ENCODE peak calls at places on chromosomes 6 and 20, in ten cellular contexts. G is transverse colon, K is sigmoid colon, J is GM12892, U is HCT116, P is H1, E is stomach, S is endothelial cell of umbilical vein, Q is GM12891, Z is spleen. B is an unnamed sample.

GRCh38 chr6:74936886-74937285 is 269.0 kb downstream of the COL12A1 start:
- DNase-seq in G (no peak), K (no peak), J (no peak), U (no peak), P (no peak), E (no peak), S (peak; percentile 31), Q (no peak), Z (no peak), B (no peak)

GRCh38 chr6:128731249-128732165 is 151.4 kb upstream of the LAMA2 start:
- DNase-seq in G (no peak), K (no peak), J (no peak), U (peak; percentile 40), P (no peak), E (no peak), S (peak; percentile 69), Q (no peak), Z (no peak), B (no peak)

GRCh38 chr6:125414507-125414906 is 112.7 kb upstream of the HDDC2 start:
- DNase-seq in G (no peak), K (no peak), J (no peak), U (no peak), P (no peak), E (no peak), S (no peak), Q (no peak), Z (no peak), B (no peak)

GRCh38 chr20:7856756-7857155 is 83.5 kb downstream of the HAO1 start:
- DNase-seq in G (no peak), K (no peak), J (no peak), U (no peak), P (no peak), E (no peak), S (peak; percentile 87), Q (no peak), Z (no peak), B (no peak)

GRCh38 chr6:130020106-130020851 is 1.9 kb downstream of the L3MBTL3 start:
- DNase-seq in G (peak; percentile 49), K (peak; percentile 68), J (peak; percentile 27), U (no peak), P (peak; percentile 60), E (peak; percentile 26), S (peak; percentile 43), Q (peak; percentile 32), Z (peak; percentile 91), B (peak; percentile 13)

GRCh38 chr20:50230184-50230583 is 39.6 kb downstream of the CEBPB start:
- DNase-seq in G (no peak), K (no peak), J (no peak), U (no peak), P (no peak), E (no peak), S (no peak), Q (no peak), Z (no peak), B (no peak)

GRCh38 chr6:32664827-32665362 is 1.6 kb downstream of the HLA-DQB1 start:
- DNase-seq in G (peak; percentile 40), K (peak; percentile 72), J (no peak), U (no peak), P (no peak), E (peak; percentile 37), S (no peak), Q (no peak), Z (no peak), B (no peak)

GRCh38 chr6:147695819-147696218 is 187.3 kb downstream of the SAMD5 start:
- DNase-seq in G (no peak), K (no peak), J (no peak), U (no peak), P (no peak), E (no peak), S (no peak), Q (no peak), Z (no peak), B (no peak)

GRCh38 chr6:97703661-97704060 is 420.6 kb upstream of the MMS22L start:
- DNase-seq in G (no peak), K (no peak), J (no peak), U (no peak), P (no peak), E (no peak), S (no peak), Q (no peak), Z (no peak), B (no peak)

GRCh38 chr6:76120302-76120701 is 47.8 kb upstream of the IMPG1 start:
- DNase-seq in G (no peak), K (no peak), J (no peak), U (no peak), P (no peak), E (no peak), S (no peak), Q (no peak), Z (no peak), B (no peak)

GRCh38 chr20:37745553-37745952 is 51.7 kb downstream of the CTNNBL1 start:
- DNase-seq in G (no peak), K (no peak), J (no peak), U (no peak), P (no peak), E (no peak), S (peak; percentile 35), Q (no peak), Z (no peak), B (no peak)

GRCh38 chr6:43076093-43076927 is at the start of gene PTK7:
- DNase-seq in G (no peak), K (no peak), J (no peak), U (no peak), P (peak; percentile 88), E (peak; percentile 48), S (peak; percentile 40), Q (no peak), Z (no peak), B (peak; percentile 70)
- TF ChIP-seq POLR2A in G (no peak), K (no peak), J (no peak), U (no peak), P (no peak), E (no peak), S (no peak), Q (no peak), Z (no peak), B (peak; percentile 30)

DNA sequence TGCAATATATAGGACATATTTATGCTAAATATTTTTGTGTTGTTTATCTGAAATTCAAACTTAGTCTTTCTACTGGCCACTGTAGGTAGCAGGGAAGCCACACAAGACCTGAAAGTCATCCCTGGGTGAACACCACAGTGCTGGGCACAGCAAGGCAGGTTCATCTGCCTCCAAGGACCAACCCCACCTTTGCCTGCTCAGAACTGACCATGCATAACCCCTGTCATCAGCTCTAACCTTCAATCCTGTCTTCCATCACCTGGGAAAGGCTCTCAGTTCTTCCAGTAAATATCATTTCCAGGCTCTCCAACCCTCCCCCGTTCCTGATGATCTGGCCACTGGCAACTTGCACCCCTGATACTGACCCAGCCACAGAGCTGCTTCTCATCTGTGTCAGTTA is 32.7 kb upstream of the CST7 start:
- DNase-seq in G (no peak), K (no peak), J (no peak), U (no peak), P (no peak), E (no peak), S (no peak), Q (no peak), Z (no peak), B (no peak)
- TF ChIP-seq POLR2AphosphoS5 in G (no peak), K (no peak), J (no peak), U (no peak), P (no peak), E (no peak), S (no peak), Q (no peak), Z (no peak), B (no peak)

DNA sequence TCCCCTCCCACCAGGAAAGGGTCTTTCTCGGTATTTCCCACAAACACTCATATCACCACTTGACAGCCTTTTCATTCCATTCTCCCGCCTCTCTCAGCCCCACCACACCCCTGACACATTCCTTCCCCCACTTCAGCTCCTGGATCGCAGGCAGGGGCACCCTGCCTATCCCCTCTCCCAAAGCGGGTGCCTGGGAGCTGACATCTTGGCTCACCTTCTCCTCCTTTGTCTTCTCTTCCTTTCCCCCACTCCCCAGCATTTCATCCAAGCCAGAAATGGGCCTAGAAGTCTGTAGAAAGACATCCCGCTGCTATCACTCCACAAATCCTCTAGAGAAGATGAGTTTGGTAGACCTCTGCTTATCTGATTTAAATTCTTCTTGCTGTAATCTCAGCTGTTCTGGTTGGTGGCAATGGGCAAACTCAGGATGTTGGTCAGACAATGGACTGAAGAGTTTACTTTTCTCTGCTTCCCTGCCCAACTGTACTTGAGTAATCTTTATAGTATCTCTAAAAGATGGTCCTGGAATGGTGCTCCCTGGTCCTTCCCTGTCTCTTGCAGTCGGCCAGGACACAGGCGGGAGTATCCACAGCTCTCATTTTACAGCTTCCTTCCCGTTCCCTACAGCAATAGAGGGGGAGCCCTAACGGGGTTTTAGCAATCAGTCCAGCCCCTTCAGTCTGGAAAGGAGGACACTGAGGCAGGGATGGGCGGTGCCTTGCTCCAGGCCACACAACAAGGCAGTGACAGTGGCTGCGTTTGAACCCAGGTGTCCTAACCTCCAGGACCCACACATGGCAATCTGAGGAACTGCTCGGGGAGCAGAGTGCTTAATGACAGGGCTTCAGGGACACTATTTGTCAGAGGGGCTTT is 9.8 kb upstream of the VEGFA start:
- DNase-seq in G (no peak), K (peak; percentile 36), J (no peak), U (no peak), P (no peak), E (no peak), S (no peak), Q (no peak), Z (peak; percentile 37), B (no peak)
- TF ChIP-seq POLR2A in G (no peak), K (no peak), J (no peak), U (no peak), P (no peak), E (no peak), S (no peak), Q (no peak), Z (no peak), B (no peak)

GRCh38 chr20:19670829-19671228 is 87.2 kb upstream of the RIN2 start:
- DNase-seq in G (no peak), K (no peak), J (no peak), U (no peak), P (no peak), E (no peak), S (no peak), Q (no peak), Z (no peak), B (no peak)

GRCh38 chr20:19673575-19673974 is 84.5 kb upstream of the RIN2 start:
- DNase-seq in G (no peak), K (no peak), J (no peak), U (no peak), P (no peak), E (no peak), S (no peak), Q (no peak), Z (no peak), B (no peak)

GRCh38 chr20:19679931-19680330 is 78.1 kb upstream of the RIN2 start:
- DNase-seq in G (no peak), K (no peak), J (no peak), U (no peak), P (no peak), E (no peak), S (no peak), Q (no peak), Z (no peak), B (no peak)

GRCh38 chr20:19672498-19672897 is 85.6 kb upstream of the RIN2 start:
- DNase-seq in G (no peak), K (no peak), J (no peak), U (no peak), P (no peak), E (no peak), S (peak; percentile 10), Q (no peak), Z (no peak), B (no peak)

DNA sequence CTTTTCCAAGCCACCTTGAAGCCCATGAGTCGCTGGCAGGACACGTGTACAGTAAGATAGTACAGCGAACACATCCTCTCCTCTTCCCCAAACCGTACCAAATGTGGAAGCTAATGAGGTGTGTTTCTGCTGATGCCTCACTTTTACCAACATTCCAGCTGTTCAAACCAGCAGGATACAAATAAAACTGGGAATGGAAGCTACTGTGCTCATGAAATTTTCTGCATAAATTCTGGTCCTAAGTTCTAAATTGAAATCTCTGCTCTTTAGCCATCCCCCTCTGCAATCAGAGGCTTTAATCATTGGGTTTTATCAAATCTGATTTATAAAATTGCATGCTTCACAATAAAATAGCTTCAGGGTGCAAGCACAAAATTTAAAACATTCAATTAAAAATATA is 81.9 kb upstream of the RIN2 start:
- DNase-seq in G (no peak), K (no peak), J (no peak), U (no peak), P (no peak), E (no peak), S (no peak), Q (no peak), Z (no peak), B (no peak)
- TF ChIP-seq POLR2AphosphoS5 in G (no peak), K (no peak), J (no peak), U (no peak), P (no peak), E (no peak), S (no peak), Q (no peak), Z (no peak), B (no peak)